ENCODE peak calls at places on chromosomes 2 and 18, in ten cellular contexts. I, Q, A, X, U, C, O, K, L and N are unnamed samples.

GRCh38 chr2:191467113-191467512 is 210.8 kb upstream of the NABP1 start:
- DNase-seq in O (peak; percentile 81), I (no peak), Q (no peak), U (no peak), X (no peak), K (no peak), A (no peak), L (no peak), C (no peak), N (no peak)

GRCh38 chr2:52976132-52976949 is 791.3 kb upstream of the CHAC2 start:
- DNase-seq in I (no peak), L (no peak), K (peak; percentile 6), Q (no peak), A (no peak), C (no peak), U (no peak), O (no peak), X (peak; percentile 63), N (peak; percentile 14)

GRCh38 chr2:240615830-240616547 is 9.3 kb upstream of the GPR35 start:
- DNase-seq in A (peak; percentile 79), Q (no peak), C (peak; percentile 48), O (no peak), X (no peak), L (no peak), K (no peak), I (no peak), U (no peak), N (no peak)

GRCh38 chr18:78623142-78623541 is 356.5 kb upstream of the SALL3 start:
- DNase-seq in K (no peak), Q (no peak), I (no peak), U (no peak), X (no peak), A (peak; percentile 53), C (peak; percentile 6), O (no peak), L (no peak), N (no peak)

GRCh38 chr18:36732264-36732663 is 96.5 kb downstream of the TPGS2 start:
- DNase-seq in A (no peak), Q (no peak), U (no peak), K (no peak), L (no peak), O (no peak), I (no peak), C (no peak), X (no peak), N (no peak)

GRCh38 chr18:44885507-44885906 is 204.8 kb downstream of the SETBP1 start:
- DNase-seq in Q (no peak), O (peak; percentile 60), I (no peak), U (no peak), L (no peak), A (no peak), C (no peak), K (no peak), X (no peak), N (no peak)

GRCh38 chr2:31812051-31812798 is 198.6 kb downstream of the MEMO1 start:
- DNase-seq in C (no peak), U (no peak), K (peak; percentile 77), I (peak; percentile 74), O (no peak), Q (no peak), L (no peak), A (no peak), X (peak; percentile 28), N (peak; percentile 13)

GRCh38 chr2:171154348-171154747 is 6.3 kb downstream of the TLK1 start:
- DNase-seq in Q (no peak), U (no peak), L (no peak), C (no peak), I (no peak), A (no peak), K (no peak), X (no peak), O (no peak), N (no peak)

GRCh38 chr2:160269365-160269764 is 69.3 kb upstream of the ITGB6 start:
- DNase-seq in I (no peak), C (no peak), O (no peak), L (no peak), A (no peak), K (no peak), X (no peak), Q (no peak), U (no peak), N (no peak)

GRCh38 chr2:154686162-154686561 is 12.3 kb upstream of the KCNJ3 start:
- DNase-seq in I (no peak), X (peak; percentile 23), A (no peak), O (no peak), K (no peak), L (no peak), Q (no peak), C (no peak), U (no peak), N (no peak)

GRCh38 chr2:31413876-31414550 is 529 bp downstream of the XDH start:
- DNase-seq in K (no peak), C (no peak), U (no peak), Q (no peak), A (no peak), O (no peak), I (no peak), X (peak; percentile 54), L (no peak), N (peak; percentile 14)

GRCh38 chr2:229273384-229274338 is 2.6 kb upstream of the PID1 start:
- DNase-seq in A (peak; percentile 84), U (no peak), I (peak; percentile 49), C (peak; percentile 80), X (peak; percentile 94), K (peak; percentile 62), L (peak; percentile 41), Q (no peak), O (peak; percentile 67), N (peak; percentile 93)

GRCh38 chr2:178277741-178278197 is 83.5 kb downstream of the OSBPL6 start:
- DNase-seq in A (no peak), Q (no peak), U (no peak), L (no peak), O (peak; percentile 18), C (no peak), K (no peak), X (no peak), I (no peak), N (peak; percentile 35)

DNA sequence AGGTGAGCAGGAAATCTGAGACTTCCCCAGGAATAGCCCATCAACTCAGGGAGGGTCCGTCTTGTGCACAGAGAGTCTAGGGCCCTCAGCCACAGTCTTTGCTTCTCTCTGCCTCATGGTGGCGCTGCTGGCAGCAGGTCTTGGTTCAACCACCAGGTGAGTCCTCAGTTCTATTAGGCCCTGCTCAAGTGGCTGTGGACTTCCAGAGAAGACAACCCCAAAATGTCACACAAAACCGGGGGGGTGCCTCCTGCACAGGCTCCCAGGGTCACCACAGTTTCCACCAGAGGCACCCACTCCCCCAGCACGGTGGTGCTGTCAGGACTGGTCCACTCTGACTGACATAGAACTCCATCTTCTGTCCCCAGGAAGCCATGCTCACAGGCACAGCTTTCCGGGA is 2.4 kb upstream of the CHRNG start:
- DNase-seq in C (peak; percentile 52), I (no peak), O (no peak), K (no peak), A (peak; percentile 61), Q (no peak), L (no peak), U (no peak), X (peak; percentile 39), N (no peak)
- TF ChIP-seq CTCF in C (no peak), I (peak; percentile 24), O (no peak), K (no peak), A (no peak), Q (no peak), L (no peak), U (no peak), X (no peak), N (peak; percentile 38)

DNA sequence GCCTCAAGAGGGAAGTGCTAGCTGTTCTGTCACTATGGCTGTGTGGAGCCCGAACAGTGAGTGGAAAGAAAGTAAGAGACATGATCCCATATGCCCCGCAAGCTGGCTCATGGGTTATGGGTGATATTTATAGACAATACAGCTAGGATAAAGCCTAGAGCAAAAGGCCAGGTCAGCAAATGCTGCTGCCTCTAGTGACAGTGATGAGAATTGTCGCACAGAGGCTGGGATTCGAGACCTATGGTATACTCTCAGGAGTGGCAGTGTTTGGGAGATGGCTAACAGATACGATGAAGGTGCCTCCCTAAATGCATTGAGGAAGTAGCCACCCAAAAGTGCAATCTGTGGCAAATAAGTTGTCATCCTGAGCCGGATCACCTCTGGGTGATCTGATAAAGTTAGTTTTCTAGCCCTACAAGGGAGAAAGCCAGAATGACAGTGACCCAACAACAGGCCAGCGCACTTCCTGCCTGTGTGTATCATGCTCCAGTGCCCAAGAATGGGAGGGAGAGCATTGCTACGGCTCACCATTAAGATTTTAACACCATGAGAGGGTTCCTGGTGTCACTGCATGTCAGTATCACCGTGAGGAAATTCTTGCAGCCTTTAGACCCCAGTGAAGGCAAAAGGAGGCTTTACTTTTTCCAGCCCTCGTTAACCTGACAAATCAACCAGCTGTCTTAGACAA is 92.3 kb upstream of the TGFA start:
- DNase-seq in U (no peak), L (no peak), C (no peak), X (peak; percentile 30), I (no peak), K (no peak), A (no peak), Q (no peak), O (no peak), N (no peak)
- TF ChIP-seq CTCF in U (no peak), L (no peak), C (no peak), X (peak; percentile 9), I (no peak), K (no peak), A (no peak), Q (no peak), O (no peak), N (no peak)

GRCh38 chr2:202289394-202290204 is 24.0 kb downstream of the NOP58 start:
- DNase-seq in C (no peak), Q (no peak), I (no peak), U (no peak), O (no peak), K (no peak), L (no peak), A (no peak), X (no peak), N (no peak)
- TF ChIP-seq CTCF in C (no peak), Q (no peak), I (no peak), U (no peak), O (peak; percentile 2), K (no peak), L (no peak), A (no peak), X (no peak), N (no peak)

GRCh38 chr2:133157141-133157540 is 411.1 kb downstream of the NCKAP5 start:
- DNase-seq in U (no peak), Q (no peak), A (no peak), I (no peak), O (no peak), K (no peak), X (no peak), C (no peak), L (no peak), N (no peak)
- TF ChIP-seq CTCF in U (no peak), Q (no peak), A (no peak), I (no peak), O (no peak), K (no peak), X (no peak), C (no peak), L (peak; percentile 5), N (no peak)

GRCh38 chr2:88131201-88131998 is 3.5 kb upstream of the FABP1 start:
- DNase-seq in K (no peak), I (no peak), U (no peak), L (no peak), X (no peak), A (peak; percentile 29), C (no peak), Q (no peak), O (no peak), N (no peak)
- TF ChIP-seq CTCF in K (no peak), I (no peak), U (no peak), L (no peak), X (no peak), A (no peak), C (no peak), Q (no peak), O (no peak), N (no peak)